ENCODE peak calls at places on chromosomes 5 and 9, in six cellular contexts. B is NCI-H146; J is H4; G is activated CD4-positive, alpha-beta T cell treated with anti-CD3 and anti-CD28 coated beads, Interleukin-2, amount 50 U/mL, for 48 hours; F is CD4-positive, alpha-beta T cell; X is AG09319. Y is an unnamed sample.

GRCh38 chr9:468766-469496 is 254.3 kb downstream of the DOCK8 start:
- DNase-seq in B (no peak), G (no peak), X (no peak), F (no peak), J (no peak), Y (no peak)

GRCh38 chr5:79235578-79236363 is at the start of gene JMY:
- DNase-seq in J (peak), B (peak), G (peak), X (peak), F (peak), Y (peak)

GRCh38 chr9:95511232-95511951 is 5.4 kb downstream of the PTCH1 start:
- DNase-seq in J (peak), X (no peak), F (no peak), G (peak), B (peak), Y (peak)

GRCh38 chr9:127308559-127309429 is 44.2 kb downstream of the GARNL3 start:
- DNase-seq in J (no peak), B (no peak), F (no peak), G (no peak), X (no peak), Y (no peak)

GRCh38 chr9:134407123-134407779 is 81.0 kb downstream of the RXRA start:
- DNase-seq in F (peak), X (peak), B (peak), G (peak), J (peak), Y (peak)

GRCh38 chr5:29161399-29161798 is 2032.1 kb upstream of the CDH6 start:
- DNase-seq in X (no peak), F (no peak), J (no peak), G (no peak), B (no peak), Y (peak)

GRCh38 chr5:74034738-74035137 is 408.7 kb downstream of the ARHGEF28 start:
- DNase-seq in J (peak), G (no peak), F (no peak), B (no peak), X (no peak), Y (peak)

GRCh38 chr5:168992687-168993086 is 308.3 kb downstream of the SLIT3 start:
- DNase-seq in B (no peak), X (no peak), J (peak), F (no peak), G (no peak), Y (no peak)

GRCh38 chr9:87002517-87002916 is 55.2 kb upstream of the GAS1 start:
- DNase-seq in F (no peak), X (no peak), J (no peak), G (no peak), B (no peak), Y (no peak)

GRCh38 chr5:135379052-135379654 is 19.9 kb downstream of the MACROH2A1 start:
- DNase-seq in G (no peak), X (no peak), J (no peak), B (no peak), F (no peak), Y (no peak)

GRCh38 chr9:135410831-135411473 is 68.6 kb upstream of the PPP1R26 start:
- DNase-seq in B (no peak), G (no peak), X (no peak), F (no peak), J (no peak), Y (no peak)

GRCh38 chr5:88269222-88269771 is 652 bp upstream of the TMEM161B start:
- DNase-seq in X (no peak), F (no peak), B (peak), G (peak), J (no peak), Y (peak)

GRCh38 chr9:114779352-114779845 is 26.4 kb downstream of the TNFSF15 start:
- DNase-seq in G (no peak), J (peak), B (peak), F (no peak), X (no peak), Y (peak)

GRCh38 chr5:164115420-164115819 is 610.0 kb downstream of the MAT2B start:
- DNase-seq in J (no peak), X (no peak), B (no peak), F (no peak), G (no peak), Y (no peak)

GRCh38 chr5:104179057-104179456 is 616.5 kb upstream of the NUDT12 start:
- DNase-seq in J (peak), X (no peak), B (no peak), G (no peak), F (no peak), Y (peak)

GRCh38 chr5:122081541-122081940 is 3.5 kb upstream of the LOX start:
- DNase-seq in B (peak), F (no peak), G (no peak), J (no peak), X (no peak), Y (peak)

GRCh38 chr5:16827755-16828154 is 108.3 kb downstream of the MYO10 start:
- DNase-seq in B (no peak), J (no peak), G (no peak), X (no peak), F (no peak), Y (no peak)

GRCh38 chr9:128121466-128121810 is 6.1 kb downstream of the PTGES2 start:
- DNase-seq in F (no peak), X (no peak), J (no peak), B (no peak), G (no peak), Y (no peak)

GRCh38 chr9:114786251-114786650 is 19.6 kb downstream of the TNFSF15 start:
- DNase-seq in B (no peak), F (no peak), J (no peak), G (no peak), X (no peak), Y (no peak)

GRCh38 chr5:137344723-137345322 is 154.3 kb downstream of the SPOCK1 start:
- DNase-seq in F (no peak), X (peak), J (peak), B (peak), G (peak), Y (peak)